ENCODE peak calls at places on chromosome 12, in four cellular contexts. U is activated CD8-positive, alpha-beta memory T cell treated with anti-CD3 and anti-CD28 coated beads for 4 hours; I is lung microvascular endothelial cell; H is activated gamma-delta T cell treated with Interleukin-2 at 50 U/mL for 16 hours. S is an unnamed sample.

GRCh38 chr12:64665506-64665905 is 55.2 kb downstream of the RASSF3 start:
- DNase-seq in U (no peak), I (peak; percentile 28), H (peak; percentile 32), S (no peak)

GRCh38 chr12:106369624-106370346 is 12.2 kb downstream of the POLR3B start:
- DNase-seq in U (no peak), I (peak; percentile 77), H (no peak), S (no peak)

GRCh38 chr12:47111392-47111778 is 31.6 kb upstream of the AMIGO2 start:
- DNase-seq in U (no peak), I (no peak), H (no peak), S (no peak)

GRCh38 chr12:19833775-19834501 is 394.6 kb downstream of the AEBP2 start:
- DNase-seq in U (no peak), I (no peak), H (no peak), S (no peak)

GRCh38 chr12:121534495-121535148 is 46.2 kb downstream of the KDM2B start:
- DNase-seq in U (peak; percentile 52), I (no peak), H (peak; percentile 58), S (peak; percentile 16)

GRCh38 chr12:107464644-107465043 is 221.0 kb upstream of the PWP1 start:
- DNase-seq in U (no peak), I (no peak), H (no peak), S (no peak)

GRCh38 chr12:13101854-13102375 is 1.6 kb downstream of the GSG1 start:
- DNase-seq in U (no peak), I (peak; percentile 28), H (peak; percentile 8), S (no peak)

GRCh38 chr12:3730111-3730510 is 22.8 kb downstream of the CRACR2A start:
- DNase-seq in U (no peak), I (no peak), H (no peak), S (no peak)

GRCh38 chr12:27868165-27868564 is 88.1 kb upstream of the MANSC4 start:
- DNase-seq in U (no peak), I (no peak), H (no peak), S (no peak)

GRCh38 chr12:123757555-123757954 is 4.5 kb upstream of the DNAH10 start:
- DNase-seq in U (no peak), I (no peak), H (no peak), S (no peak)

GRCh38 chr12:67434653-67435375 is 165.7 kb downstream of the CAND1 start:
- DNase-seq in U (no peak), I (no peak), H (no peak), S (no peak)

GRCh38 chr12:83805873-83806272 is 1106.7 kb downstream of the SLC6A15 start:
- DNase-seq in U (no peak), I (no peak), H (no peak), S (no peak)

GRCh38 chr12:4720637-4720995 is 416 bp downstream of the GALNT8 start:
- DNase-seq in U (no peak), I (no peak), H (no peak), S (no peak)

GRCh38 chr12:23921099-23921846 is 28.2 kb downstream of the SOX5 start:
- DNase-seq in U (no peak), I (no peak), H (no peak), S (no peak)

GRCh38 chr12:111578276-111578970 is 20.7 kb downstream of the ATXN2 start:
- DNase-seq in U (no peak), I (peak; percentile 87), H (no peak), S (no peak)

GRCh38 chr12:132147423-132148367 is 3.4 kb downstream of the NOC4L start:
- DNase-seq in U (no peak), I (no peak), H (no peak), S (no peak)

GRCh38 chr12:58455146-58455545 is 465.2 kb downstream of the LRIG3 start:
- DNase-seq in U (no peak), I (no peak), H (no peak), S (no peak)

GRCh38 chr12:62268956-62269355 is 8.8 kb downstream of the USP15 start:
- DNase-seq in U (no peak), I (no peak), H (no peak), S (no peak)

GRCh38 chr12:26791328-26791791 is 41.6 kb downstream of the ITPR2 start:
- DNase-seq in U (no peak), I (no peak), H (no peak), S (no peak)

GRCh38 chr12:57381693-57382220 is 49.1 kb downstream of the R3HDM2 start:
- DNase-seq in U (no peak), I (no peak), H (no peak), S (no peak)

GRCh38 chr12:124032265-124032886 is 59.4 kb downstream of the ZNF664 start:
- DNase-seq in U (no peak), I (peak; percentile 72), H (no peak), S (peak; percentile 80)

GRCh38 chr12:57829025-57829777 is 10.7 kb upstream of the AVIL start:
- DNase-seq in U (no peak), I (no peak), H (no peak), S (no peak)

GRCh38 chr12:92973614-92974013 is 44.5 kb upstream of the EEA1 start:
- DNase-seq in U (no peak), I (no peak), H (no peak), S (no peak)

GRCh38 chr12:124774462-124775167 is 89.0 kb downstream of the SCARB1 start:
- DNase-seq in U (no peak), I (no peak), H (peak; percentile 34), S (no peak)

GRCh38 chr12:6608592-6609311 is 1.6 kb upstream of the CHD4 start:
- DNase-seq in U (no peak), I (no peak), H (no peak), S (no peak)

GRCh38 chr12:8050600-8051250 is 15.4 kb downstream of the C3AR1 start:
- DNase-seq in U (no peak), I (no peak), H (no peak), S (no peak)